ENCODE peak calls at places on chromosomes 5 and 9, in four cellular contexts. One of them, this sample, is unnamed.

GRCh38 chr5:96661101-96661840 is 905 bp upstream of the CAST start:
- DNase-seq in colonic mucosa: peak; percentile 53
- DNase-seq in nephron progenitor cell: peak; percentile 12
- DNase-seq in foreskin fibroblast: no peak
- DNase-seq in this sample: no peak

GRCh38 chr5:143968071-143968878 is 156.3 kb downstream of the HMHB1 start:
- DNase-seq in colonic mucosa: peak; percentile 19
- DNase-seq in nephron progenitor cell: peak; percentile 3
- DNase-seq in foreskin fibroblast: peak; percentile 71
- DNase-seq in this sample: no peak

GRCh38 chr5:14265574-14265973 is 122.4 kb downstream of the TRIO start:
- DNase-seq in colonic mucosa: no peak
- DNase-seq in nephron progenitor cell: no peak
- DNase-seq in foreskin fibroblast: peak; percentile 89
- DNase-seq in this sample: no peak

GRCh38 chr9:130772185-130772584 is 62.9 kb upstream of the ABL1 start:
- DNase-seq in colonic mucosa: no peak
- DNase-seq in nephron progenitor cell: no peak
- DNase-seq in foreskin fibroblast: no peak
- DNase-seq in this sample: no peak

GRCh38 chr9:3459076-3459475 is 66.7 kb downstream of the RFX3 start:
- DNase-seq in colonic mucosa: no peak
- DNase-seq in nephron progenitor cell: no peak
- DNase-seq in foreskin fibroblast: no peak
- DNase-seq in this sample: no peak

GRCh38 chr5:103847060-103847459 is 284.5 kb upstream of the NUDT12 start:
- DNase-seq in colonic mucosa: no peak
- DNase-seq in nephron progenitor cell: no peak
- DNase-seq in foreskin fibroblast: peak; percentile 55
- DNase-seq in this sample: no peak

GRCh38 chr9:976805-977360 is 428 bp downstream of the DMRT3 start:
- DNase-seq in colonic mucosa: no peak
- DNase-seq in nephron progenitor cell: peak; percentile 60
- DNase-seq in foreskin fibroblast: no peak
- DNase-seq in this sample: no peak

GRCh38 chr5:10484774-10485141 is 43.1 kb downstream of the ROPN1L start:
- DNase-seq in colonic mucosa: no peak
- DNase-seq in nephron progenitor cell: no peak
- DNase-seq in foreskin fibroblast: no peak
- DNase-seq in this sample: no peak

GRCh38 chr5:137205237-137205636 is 293.9 kb downstream of the SPOCK1 start:
- DNase-seq in colonic mucosa: no peak
- DNase-seq in nephron progenitor cell: no peak
- DNase-seq in foreskin fibroblast: no peak
- DNase-seq in this sample: no peak

GRCh38 chr5:131379723-131380122 is 115.9 kb downstream of the CDC42SE2 start:
- DNase-seq in colonic mucosa: no peak
- DNase-seq in nephron progenitor cell: no peak
- DNase-seq in foreskin fibroblast: no peak
- DNase-seq in this sample: no peak

GRCh38 chr5:138305797-138306196 is 25.8 kb downstream of the CDC25C start:
- DNase-seq in colonic mucosa: no peak
- DNase-seq in nephron progenitor cell: no peak
- DNase-seq in foreskin fibroblast: no peak
- DNase-seq in this sample: no peak

GRCh38 chr9:101711330-101711941 is 27.0 kb downstream of the GRIN3A start:
- DNase-seq in colonic mucosa: no peak
- DNase-seq in nephron progenitor cell: peak; percentile 30
- DNase-seq in foreskin fibroblast: no peak
- DNase-seq in this sample: no peak

GRCh38 chr5:126503602-126504104 is 80.4 kb downstream of the GRAMD2B start:
- DNase-seq in colonic mucosa: no peak
- DNase-seq in nephron progenitor cell: no peak
- DNase-seq in foreskin fibroblast: peak; percentile 48
- DNase-seq in this sample: no peak

GRCh38 chr5:129163979-129164378 is 69.4 kb downstream of the ISOC1 start:
- DNase-seq in colonic mucosa: no peak
- DNase-seq in nephron progenitor cell: no peak
- DNase-seq in foreskin fibroblast: no peak
- DNase-seq in this sample: no peak

GRCh38 chr5:93189707-93190120 is 391.3 kb downstream of the NR2F1-AS1 start:
- DNase-seq in colonic mucosa: no peak
- DNase-seq in nephron progenitor cell: no peak
- DNase-seq in foreskin fibroblast: peak; percentile 91
- DNase-seq in this sample: no peak

GRCh38 chr9:98795970-98796363 is 388 bp downstream of the ANKS6 start:
- DNase-seq in colonic mucosa: peak; percentile 44
- DNase-seq in nephron progenitor cell: no peak
- DNase-seq in foreskin fibroblast: no peak
- DNase-seq in this sample: peak; percentile 31

GRCh38 chr5:137336565-137337120 is 162.5 kb downstream of the SPOCK1 start:
- DNase-seq in colonic mucosa: no peak
- DNase-seq in nephron progenitor cell: no peak
- DNase-seq in foreskin fibroblast: no peak
- DNase-seq in this sample: no peak

GRCh38 chr9:134565316-134565915 is 76.2 kb upstream of the COL5A1 start:
- DNase-seq in colonic mucosa: peak; percentile 4
- DNase-seq in nephron progenitor cell: no peak
- DNase-seq in foreskin fibroblast: no peak
- DNase-seq in this sample: no peak

GRCh38 chr5:66002415-66002814 is 76.0 kb downstream of the ERBIN start:
- DNase-seq in colonic mucosa: no peak
- DNase-seq in nephron progenitor cell: no peak
- DNase-seq in foreskin fibroblast: no peak
- DNase-seq in this sample: no peak

GRCh38 chr9:12716823-12717222 is 23.6 kb downstream of the TYRP1 start:
- DNase-seq in colonic mucosa: no peak
- DNase-seq in nephron progenitor cell: no peak
- DNase-seq in foreskin fibroblast: no peak
- DNase-seq in this sample: no peak

GRCh38 chr9:104836235-104836634 is 72.3 kb downstream of the NIPSNAP3B start:
- DNase-seq in colonic mucosa: no peak
- DNase-seq in nephron progenitor cell: no peak
- DNase-seq in foreskin fibroblast: peak; percentile 28
- DNase-seq in this sample: no peak

GRCh38 chr5:91139572-91140200 is 243.4 kb downstream of the ARRDC3 start:
- DNase-seq in colonic mucosa: no peak
- DNase-seq in nephron progenitor cell: no peak
- DNase-seq in foreskin fibroblast: no peak
- DNase-seq in this sample: no peak

GRCh38 chr5:90220554-90220953 is 189.0 kb downstream of the CETN3 start:
- DNase-seq in colonic mucosa: no peak
- DNase-seq in nephron progenitor cell: no peak
- DNase-seq in foreskin fibroblast: no peak
- DNase-seq in this sample: no peak

GRCh38 chr9:336039-336438 is 121.4 kb downstream of the DOCK8 start:
- DNase-seq in colonic mucosa: no peak
- DNase-seq in nephron progenitor cell: no peak
- DNase-seq in foreskin fibroblast: no peak
- DNase-seq in this sample: peak; percentile 19

GRCh38 chr5:112024769-112025168 is 267.8 kb upstream of the NREP start:
- DNase-seq in colonic mucosa: no peak
- DNase-seq in nephron progenitor cell: no peak
- DNase-seq in foreskin fibroblast: peak; percentile 19
- DNase-seq in this sample: no peak

GRCh38 chr5:149170292-149170691 is 29.0 kb downstream of the ABLIM3 start:
- DNase-seq in colonic mucosa: no peak
- DNase-seq in nephron progenitor cell: no peak
- DNase-seq in foreskin fibroblast: peak; percentile 63
- DNase-seq in this sample: no peak

GRCh38 chr9:35367451-35367850 is 122.5 kb upstream of the RUSC2 start:
- DNase-seq in colonic mucosa: no peak
- DNase-seq in nephron progenitor cell: no peak
- DNase-seq in foreskin fibroblast: peak; percentile 89
- DNase-seq in this sample: no peak

GRCh38 chr9:126027566-126027965 is 280.4 kb downstream of the PBX3 start:
- DNase-seq in colonic mucosa: no peak
- DNase-seq in nephron progenitor cell: no peak
- DNase-seq in foreskin fibroblast: no peak
- DNase-seq in this sample: no peak

GRCh38 chr5:157352756-157353340 is 86.9 kb downstream of the CYFIP2 start:
- DNase-seq in colonic mucosa: no peak
- DNase-seq in nephron progenitor cell: no peak
- DNase-seq in foreskin fibroblast: no peak
- DNase-seq in this sample: no peak

GRCh38 chr5:93582677-93583524 is at the start of gene NR2F1:
- DNase-seq in colonic mucosa: peak; percentile 66
- DNase-seq in nephron progenitor cell: peak; percentile 80
- DNase-seq in foreskin fibroblast: peak; percentile 96
- DNase-seq in this sample: peak; percentile 62

GRCh38 chr5:138954257-138955012 is 79.3 kb upstream of the LRRTM2 start:
- DNase-seq in colonic mucosa: no peak
- DNase-seq in nephron progenitor cell: no peak
- DNase-seq in foreskin fibroblast: no peak
- DNase-seq in this sample: no peak

GRCh38 chr9:99167120-99167519 is 54.6 kb downstream of the ALG2 start:
- DNase-seq in colonic mucosa: no peak
- DNase-seq in nephron progenitor cell: no peak
- DNase-seq in foreskin fibroblast: no peak
- DNase-seq in this sample: no peak

GRCh38 chr5:157265714-157266285 is at the start of gene CYFIP2:
- DNase-seq in colonic mucosa: peak; percentile 72
- DNase-seq in nephron progenitor cell: peak; percentile 85
- DNase-seq in foreskin fibroblast: peak; percentile 14
- DNase-seq in this sample: peak; percentile 72

GRCh38 chr9:136754059-136754572 is 3.9 kb downstream of the LCN8 start:
- DNase-seq in colonic mucosa: no peak
- DNase-seq in nephron progenitor cell: no peak
- DNase-seq in foreskin fibroblast: no peak
- DNase-seq in this sample: no peak

GRCh38 chr5:136079195-136079985 is 50.6 kb downstream of the TGFBI start:
- DNase-seq in colonic mucosa: no peak
- DNase-seq in nephron progenitor cell: no peak
- DNase-seq in foreskin fibroblast: no peak
- DNase-seq in this sample: no peak

GRCh38 chr9:3908731-3909130 is 382.9 kb upstream of the RFX3 start:
- DNase-seq in colonic mucosa: no peak
- DNase-seq in nephron progenitor cell: no peak
- DNase-seq in foreskin fibroblast: no peak
- DNase-seq in this sample: no peak

GRCh38 chr9:133726401-133727276 is 11.5 kb downstream of the SARDH start:
- DNase-seq in colonic mucosa: peak; percentile 46
- DNase-seq in nephron progenitor cell: peak; percentile 71
- DNase-seq in foreskin fibroblast: no peak
- DNase-seq in this sample: no peak

GRCh38 chr5:1048861-1049838 is 40.5 kb downstream of the NKD2 start:
- DNase-seq in colonic mucosa: no peak
- DNase-seq in nephron progenitor cell: no peak
- DNase-seq in foreskin fibroblast: peak; percentile 4
- DNase-seq in this sample: no peak

GRCh38 chr9:35861161-35861897 is 8.9 kb downstream of the OR13J1 start:
- DNase-seq in colonic mucosa: no peak
- DNase-seq in nephron progenitor cell: no peak
- DNase-seq in foreskin fibroblast: no peak
- DNase-seq in this sample: no peak

GRCh38 chr9:5089737-5090136 is 95.7 kb downstream of the INSL6 start:
- DNase-seq in colonic mucosa: peak; percentile 40
- DNase-seq in nephron progenitor cell: no peak
- DNase-seq in foreskin fibroblast: no peak
- DNase-seq in this sample: no peak

GRCh38 chr9:34337404-34337803 is 8.0 kb downstream of the NUDT2 start:
- DNase-seq in colonic mucosa: no peak
- DNase-seq in nephron progenitor cell: no peak
- DNase-seq in foreskin fibroblast: no peak
- DNase-seq in this sample: no peak
- TF ChIP-seq CTCF in colonic mucosa: no peak
- TF ChIP-seq CTCF in nephron progenitor cell: no peak
- TF ChIP-seq CTCF in foreskin fibroblast: peak; percentile 17
- TF ChIP-seq CTCF in this sample: peak; percentile 8

DNA sequence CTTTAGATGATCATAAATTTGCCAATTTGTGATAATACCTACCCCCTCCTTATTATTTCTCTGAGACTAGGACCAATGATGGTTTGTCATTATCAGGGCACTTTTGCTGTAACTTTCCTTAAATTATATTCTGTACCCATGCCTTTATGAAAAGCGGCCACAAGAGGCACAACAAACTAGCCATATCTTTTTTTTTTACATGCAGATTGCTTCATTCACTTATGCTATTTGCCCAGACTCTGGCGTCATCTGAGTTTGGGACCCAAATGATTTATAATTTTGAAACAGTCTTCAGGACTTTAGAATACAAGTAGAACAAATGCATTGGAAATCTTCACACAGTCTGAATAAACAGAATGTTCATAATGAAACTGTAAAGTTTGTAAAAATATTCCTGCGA is 408.1 kb downstream of the MAT2B start:
- DNase-seq in colonic mucosa: no peak
- DNase-seq in nephron progenitor cell: no peak
- DNase-seq in foreskin fibroblast: no peak
- DNase-seq in this sample: no peak
- TF ChIP-seq CTCF in colonic mucosa: no peak
- TF ChIP-seq CTCF in nephron progenitor cell: no peak
- TF ChIP-seq CTCF in foreskin fibroblast: no peak
- TF ChIP-seq CTCF in this sample: no peak

GRCh38 chr9:29208670-29209069 is 1635.4 kb upstream of the C9orf72 start:
- DNase-seq in colonic mucosa: no peak
- DNase-seq in nephron progenitor cell: no peak
- DNase-seq in foreskin fibroblast: no peak
- DNase-seq in this sample: no peak
- TF ChIP-seq CTCF in colonic mucosa: no peak
- TF ChIP-seq CTCF in nephron progenitor cell: no peak
- TF ChIP-seq CTCF in foreskin fibroblast: no peak
- TF ChIP-seq CTCF in this sample: no peak

GRCh38 chr9:95429096-95429495 is 87.7 kb downstream of the PTCH1 start:
- DNase-seq in colonic mucosa: no peak
- DNase-seq in nephron progenitor cell: no peak
- DNase-seq in foreskin fibroblast: no peak
- DNase-seq in this sample: no peak
- TF ChIP-seq CTCF in colonic mucosa: no peak
- TF ChIP-seq CTCF in nephron progenitor cell: no peak
- TF ChIP-seq CTCF in foreskin fibroblast: no peak
- TF ChIP-seq CTCF in this sample: no peak

GRCh38 chr5:23506329-23507236 is 826 bp upstream of the PRDM9 start:
- DNase-seq in colonic mucosa: no peak
- DNase-seq in nephron progenitor cell: peak; percentile 18
- DNase-seq in foreskin fibroblast: no peak
- DNase-seq in this sample: no peak
- TF ChIP-seq CTCF in colonic mucosa: no peak
- TF ChIP-seq CTCF in nephron progenitor cell: peak; percentile 26
- TF ChIP-seq CTCF in foreskin fibroblast: no peak
- TF ChIP-seq CTCF in this sample: peak; percentile 40

GRCh38 chr5:178284095-178284675 is 51.6 kb upstream of the PHYKPL start:
- DNase-seq in colonic mucosa: peak; percentile 34
- DNase-seq in nephron progenitor cell: no peak
- DNase-seq in foreskin fibroblast: no peak
- DNase-seq in this sample: no peak
- TF ChIP-seq CTCF in colonic mucosa: peak; percentile 52
- TF ChIP-seq CTCF in nephron progenitor cell: peak; percentile 85
- TF ChIP-seq CTCF in foreskin fibroblast: peak; percentile 37
- TF ChIP-seq CTCF in this sample: peak; percentile 69

GRCh38 chr5:175683231-175683630 is 25.4 kb downstream of the HRH2 start:
- DNase-seq in colonic mucosa: no peak
- DNase-seq in nephron progenitor cell: no peak
- DNase-seq in foreskin fibroblast: no peak
- DNase-seq in this sample: no peak
- TF ChIP-seq CTCF in colonic mucosa: no peak
- TF ChIP-seq CTCF in nephron progenitor cell: no peak
- TF ChIP-seq CTCF in foreskin fibroblast: no peak
- TF ChIP-seq CTCF in this sample: no peak